ENCODE peak calls at places on chromosomes 11 and 22, in nine cellular contexts. One of them, this sample, is unnamed.

GRCh38 chr22:17772963-17773605 is 1.2 kb downstream of the BID start:
- DNase-seq in stimulated activated CD4-positive, alpha-beta T cell treated with anti-CD3 and anti-CD28 coated beads, TNF-alpha, amount 100 ng/mL, for 24 hours: no peak
- DNase-seq in stimulated activated CD8-positive, alpha-beta memory T cell treated with anti-CD3 and anti-CD28 coated beads, Interleukin-15, amount 100 ng/mL, for 1 hour: no peak
- DNase-seq in germinal center: peak
- DNase-seq in activated CD4-positive, CD25-positive, alpha-beta regulatory T cell treated with anti-CD3 and anti-CD28 coated beads, Interleukin-2, amount 50 U/mL, for 72 hours: no peak
- DNase-seq in cardiac fibroblast: peak
- DNase-seq in KG1: no peak
- DNase-seq in NCI-H2081: no peak
- DNase-seq in astrocyte of the spinal cord: peak
- DNase-seq in this sample: no peak

GRCh38 chr22:20626811-20627210 is 119.4 kb downstream of the MED15 start:
- DNase-seq in NCI-H2081: no peak
- DNase-seq in stimulated activated CD8-positive, alpha-beta memory T cell treated with anti-CD3 and anti-CD28 coated beads, Interleukin-15, amount 100 ng/mL, for 1 hour: no peak
- DNase-seq in KG1: no peak
- DNase-seq in cardiac fibroblast: no peak
- DNase-seq in astrocyte of the spinal cord: no peak
- DNase-seq in germinal center: no peak
- DNase-seq in stimulated activated CD4-positive, alpha-beta T cell treated with anti-CD3 and anti-CD28 coated beads, TNF-alpha, amount 100 ng/mL, for 24 hours: no peak
- DNase-seq in activated CD4-positive, CD25-positive, alpha-beta regulatory T cell treated with anti-CD3 and anti-CD28 coated beads, Interleukin-2, amount 50 U/mL, for 72 hours: no peak
- DNase-seq in this sample: no peak

GRCh38 chr22:38310518-38311330 is 6.5 kb downstream of the CSNK1E start:
- DNase-seq in germinal center: no peak
- DNase-seq in cardiac fibroblast: peak
- DNase-seq in astrocyte of the spinal cord: no peak
- DNase-seq in activated CD4-positive, CD25-positive, alpha-beta regulatory T cell treated with anti-CD3 and anti-CD28 coated beads, Interleukin-2, amount 50 U/mL, for 72 hours: no peak
- DNase-seq in stimulated activated CD4-positive, alpha-beta T cell treated with anti-CD3 and anti-CD28 coated beads, TNF-alpha, amount 100 ng/mL, for 24 hours: no peak
- DNase-seq in NCI-H2081: no peak
- DNase-seq in KG1: no peak
- DNase-seq in stimulated activated CD8-positive, alpha-beta memory T cell treated with anti-CD3 and anti-CD28 coated beads, Interleukin-15, amount 100 ng/mL, for 1 hour: no peak
- DNase-seq in this sample: no peak

GRCh38 chr22:46775364-46775758 is 12.9 kb downstream of the TBC1D22A start:
- DNase-seq in germinal center: no peak
- DNase-seq in cardiac fibroblast: no peak
- DNase-seq in astrocyte of the spinal cord: no peak
- DNase-seq in stimulated activated CD8-positive, alpha-beta memory T cell treated with anti-CD3 and anti-CD28 coated beads, Interleukin-15, amount 100 ng/mL, for 1 hour: no peak
- DNase-seq in KG1: no peak
- DNase-seq in stimulated activated CD4-positive, alpha-beta T cell treated with anti-CD3 and anti-CD28 coated beads, TNF-alpha, amount 100 ng/mL, for 24 hours: no peak
- DNase-seq in activated CD4-positive, CD25-positive, alpha-beta regulatory T cell treated with anti-CD3 and anti-CD28 coated beads, Interleukin-2, amount 50 U/mL, for 72 hours: no peak
- DNase-seq in NCI-H2081: no peak
- DNase-seq in this sample: no peak

GRCh38 chr11:35006389-35007128 is 90.1 kb downstream of the PDHX start:
- DNase-seq in stimulated activated CD4-positive, alpha-beta T cell treated with anti-CD3 and anti-CD28 coated beads, TNF-alpha, amount 100 ng/mL, for 24 hours: no peak
- DNase-seq in astrocyte of the spinal cord: peak
- DNase-seq in stimulated activated CD8-positive, alpha-beta memory T cell treated with anti-CD3 and anti-CD28 coated beads, Interleukin-15, amount 100 ng/mL, for 1 hour: no peak
- DNase-seq in activated CD4-positive, CD25-positive, alpha-beta regulatory T cell treated with anti-CD3 and anti-CD28 coated beads, Interleukin-2, amount 50 U/mL, for 72 hours: no peak
- DNase-seq in KG1: no peak
- DNase-seq in germinal center: peak
- DNase-seq in cardiac fibroblast: no peak
- DNase-seq in NCI-H2081: no peak
- DNase-seq in this sample: peak

GRCh38 chr11:82994615-82995014 is 77.1 kb downstream of the RAB30 start:
- DNase-seq in germinal center: no peak
- DNase-seq in activated CD4-positive, CD25-positive, alpha-beta regulatory T cell treated with anti-CD3 and anti-CD28 coated beads, Interleukin-2, amount 50 U/mL, for 72 hours: no peak
- DNase-seq in stimulated activated CD4-positive, alpha-beta T cell treated with anti-CD3 and anti-CD28 coated beads, TNF-alpha, amount 100 ng/mL, for 24 hours: no peak
- DNase-seq in NCI-H2081: no peak
- DNase-seq in astrocyte of the spinal cord: no peak
- DNase-seq in KG1: no peak
- DNase-seq in cardiac fibroblast: no peak
- DNase-seq in stimulated activated CD8-positive, alpha-beta memory T cell treated with anti-CD3 and anti-CD28 coated beads, Interleukin-15, amount 100 ng/mL, for 1 hour: no peak
- DNase-seq in this sample: no peak

GRCh38 chr22:36659762-36660509 is 43.6 kb downstream of the CACNG2 start:
- DNase-seq in KG1: peak
- DNase-seq in activated CD4-positive, CD25-positive, alpha-beta regulatory T cell treated with anti-CD3 and anti-CD28 coated beads, Interleukin-2, amount 50 U/mL, for 72 hours: peak
- DNase-seq in stimulated activated CD4-positive, alpha-beta T cell treated with anti-CD3 and anti-CD28 coated beads, TNF-alpha, amount 100 ng/mL, for 24 hours: no peak
- DNase-seq in stimulated activated CD8-positive, alpha-beta memory T cell treated with anti-CD3 and anti-CD28 coated beads, Interleukin-15, amount 100 ng/mL, for 1 hour: no peak
- DNase-seq in NCI-H2081: peak
- DNase-seq in germinal center: no peak
- DNase-seq in astrocyte of the spinal cord: peak
- DNase-seq in cardiac fibroblast: peak
- DNase-seq in this sample: peak

GRCh38 chr11:45673441-45673840 is 8.0 kb upstream of the CHST1 start:
- DNase-seq in stimulated activated CD4-positive, alpha-beta T cell treated with anti-CD3 and anti-CD28 coated beads, TNF-alpha, amount 100 ng/mL, for 24 hours: no peak
- DNase-seq in germinal center: no peak
- DNase-seq in cardiac fibroblast: no peak
- DNase-seq in stimulated activated CD8-positive, alpha-beta memory T cell treated with anti-CD3 and anti-CD28 coated beads, Interleukin-15, amount 100 ng/mL, for 1 hour: no peak
- DNase-seq in NCI-H2081: no peak
- DNase-seq in activated CD4-positive, CD25-positive, alpha-beta regulatory T cell treated with anti-CD3 and anti-CD28 coated beads, Interleukin-2, amount 50 U/mL, for 72 hours: no peak
- DNase-seq in astrocyte of the spinal cord: no peak
- DNase-seq in KG1: no peak
- DNase-seq in this sample: no peak

GRCh38 chr22:45336971-45337431 is 27.3 kb downstream of the FAM118A start:
- DNase-seq in KG1: no peak
- DNase-seq in astrocyte of the spinal cord: peak
- DNase-seq in cardiac fibroblast: peak
- DNase-seq in germinal center: no peak
- DNase-seq in stimulated activated CD8-positive, alpha-beta memory T cell treated with anti-CD3 and anti-CD28 coated beads, Interleukin-15, amount 100 ng/mL, for 1 hour: no peak
- DNase-seq in stimulated activated CD4-positive, alpha-beta T cell treated with anti-CD3 and anti-CD28 coated beads, TNF-alpha, amount 100 ng/mL, for 24 hours: no peak
- DNase-seq in NCI-H2081: peak
- DNase-seq in activated CD4-positive, CD25-positive, alpha-beta regulatory T cell treated with anti-CD3 and anti-CD28 coated beads, Interleukin-2, amount 50 U/mL, for 72 hours: no peak
- DNase-seq in this sample: no peak

GRCh38 chr11:71255323-71255722 is 2.9 kb upstream of the SHANK2 start:
- DNase-seq in stimulated activated CD8-positive, alpha-beta memory T cell treated with anti-CD3 and anti-CD28 coated beads, Interleukin-15, amount 100 ng/mL, for 1 hour: no peak
- DNase-seq in germinal center: no peak
- DNase-seq in astrocyte of the spinal cord: no peak
- DNase-seq in activated CD4-positive, CD25-positive, alpha-beta regulatory T cell treated with anti-CD3 and anti-CD28 coated beads, Interleukin-2, amount 50 U/mL, for 72 hours: no peak
- DNase-seq in NCI-H2081: no peak
- DNase-seq in KG1: no peak
- DNase-seq in stimulated activated CD4-positive, alpha-beta T cell treated with anti-CD3 and anti-CD28 coated beads, TNF-alpha, amount 100 ng/mL, for 24 hours: no peak
- DNase-seq in cardiac fibroblast: no peak
- DNase-seq in this sample: no peak

GRCh38 chr22:46574993-46575914 is 37.8 kb upstream of the CELSR1 start:
- DNase-seq in germinal center: no peak
- DNase-seq in cardiac fibroblast: no peak
- DNase-seq in activated CD4-positive, CD25-positive, alpha-beta regulatory T cell treated with anti-CD3 and anti-CD28 coated beads, Interleukin-2, amount 50 U/mL, for 72 hours: no peak
- DNase-seq in KG1: no peak
- DNase-seq in stimulated activated CD8-positive, alpha-beta memory T cell treated with anti-CD3 and anti-CD28 coated beads, Interleukin-15, amount 100 ng/mL, for 1 hour: no peak
- DNase-seq in NCI-H2081: peak
- DNase-seq in stimulated activated CD4-positive, alpha-beta T cell treated with anti-CD3 and anti-CD28 coated beads, TNF-alpha, amount 100 ng/mL, for 24 hours: no peak
- DNase-seq in astrocyte of the spinal cord: no peak
- DNase-seq in this sample: no peak

GRCh38 chr11:68353669-68354068 is 41.3 kb downstream of the LRP5 start:
- DNase-seq in KG1: no peak
- DNase-seq in germinal center: no peak
- DNase-seq in activated CD4-positive, CD25-positive, alpha-beta regulatory T cell treated with anti-CD3 and anti-CD28 coated beads, Interleukin-2, amount 50 U/mL, for 72 hours: no peak
- DNase-seq in stimulated activated CD8-positive, alpha-beta memory T cell treated with anti-CD3 and anti-CD28 coated beads, Interleukin-15, amount 100 ng/mL, for 1 hour: no peak
- DNase-seq in NCI-H2081: no peak
- DNase-seq in stimulated activated CD4-positive, alpha-beta T cell treated with anti-CD3 and anti-CD28 coated beads, TNF-alpha, amount 100 ng/mL, for 24 hours: no peak
- DNase-seq in astrocyte of the spinal cord: no peak
- DNase-seq in cardiac fibroblast: no peak
- DNase-seq in this sample: no peak

GRCh38 chr11:59429924-59430516 is 3.8 kb upstream of the OR5A2 start:
- DNase-seq in germinal center: peak
- DNase-seq in astrocyte of the spinal cord: peak
- DNase-seq in stimulated activated CD8-positive, alpha-beta memory T cell treated with anti-CD3 and anti-CD28 coated beads, Interleukin-15, amount 100 ng/mL, for 1 hour: no peak
- DNase-seq in NCI-H2081: peak
- DNase-seq in activated CD4-positive, CD25-positive, alpha-beta regulatory T cell treated with anti-CD3 and anti-CD28 coated beads, Interleukin-2, amount 50 U/mL, for 72 hours: no peak
- DNase-seq in stimulated activated CD4-positive, alpha-beta T cell treated with anti-CD3 and anti-CD28 coated beads, TNF-alpha, amount 100 ng/mL, for 24 hours: peak
- DNase-seq in KG1: peak
- DNase-seq in cardiac fibroblast: peak
- DNase-seq in this sample: peak

GRCh38 chr11:71129624-71130023 is 122.8 kb downstream of the SHANK2 start:
- DNase-seq in NCI-H2081: no peak
- DNase-seq in KG1: no peak
- DNase-seq in stimulated activated CD8-positive, alpha-beta memory T cell treated with anti-CD3 and anti-CD28 coated beads, Interleukin-15, amount 100 ng/mL, for 1 hour: no peak
- DNase-seq in cardiac fibroblast: no peak
- DNase-seq in stimulated activated CD4-positive, alpha-beta T cell treated with anti-CD3 and anti-CD28 coated beads, TNF-alpha, amount 100 ng/mL, for 24 hours: no peak
- DNase-seq in astrocyte of the spinal cord: peak
- DNase-seq in activated CD4-positive, CD25-positive, alpha-beta regulatory T cell treated with anti-CD3 and anti-CD28 coated beads, Interleukin-2, amount 50 U/mL, for 72 hours: no peak
- DNase-seq in germinal center: no peak
- DNase-seq in this sample: no peak

GRCh38 chr22:36998620-36999351 is 20.5 kb downstream of the TST start:
- DNase-seq in astrocyte of the spinal cord: no peak
- DNase-seq in activated CD4-positive, CD25-positive, alpha-beta regulatory T cell treated with anti-CD3 and anti-CD28 coated beads, Interleukin-2, amount 50 U/mL, for 72 hours: no peak
- DNase-seq in KG1: no peak
- DNase-seq in stimulated activated CD4-positive, alpha-beta T cell treated with anti-CD3 and anti-CD28 coated beads, TNF-alpha, amount 100 ng/mL, for 24 hours: no peak
- DNase-seq in stimulated activated CD8-positive, alpha-beta memory T cell treated with anti-CD3 and anti-CD28 coated beads, Interleukin-15, amount 100 ng/mL, for 1 hour: no peak
- DNase-seq in NCI-H2081: no peak
- DNase-seq in germinal center: no peak
- DNase-seq in cardiac fibroblast: peak
- DNase-seq in this sample: no peak

GRCh38 chr22:27206747-27207133 is 549.4 kb downstream of the MIAT start:
- DNase-seq in KG1: no peak
- DNase-seq in NCI-H2081: no peak
- DNase-seq in astrocyte of the spinal cord: no peak
- DNase-seq in germinal center: no peak
- DNase-seq in cardiac fibroblast: no peak
- DNase-seq in activated CD4-positive, CD25-positive, alpha-beta regulatory T cell treated with anti-CD3 and anti-CD28 coated beads, Interleukin-2, amount 50 U/mL, for 72 hours: no peak
- DNase-seq in stimulated activated CD4-positive, alpha-beta T cell treated with anti-CD3 and anti-CD28 coated beads, TNF-alpha, amount 100 ng/mL, for 24 hours: no peak
- DNase-seq in stimulated activated CD8-positive, alpha-beta memory T cell treated with anti-CD3 and anti-CD28 coated beads, Interleukin-15, amount 100 ng/mL, for 1 hour: no peak
- DNase-seq in this sample: no peak

This sample was measured in Kasumi-1.